ENCODE peak calls at places on chromosomes 6 and 20, in seven cellular contexts. V is A549, M is HFF-Myc, E is ovary, N is AG09309, Y is OCI-LY7, K is dorsolateral prefrontal cortex. X is an unnamed sample.

GRCh38 chr6:17798477-17798876 is 91.8 kb upstream of the NUP153 start:
- DNase-seq in N (no peak), Y (no peak), E (no peak), V (no peak), K (no peak), M (no peak), X (no peak)

GRCh38 chr20:5675103-5676091 is 74.8 kb upstream of the SHLD1 start:
- DNase-seq in V (no peak), K (no peak), N (no peak), E (no peak), Y (peak), M (no peak), X (no peak)

GRCh38 chr6:31495580-31495979 is 2.4 kb upstream of the MICB start:
- DNase-seq in M (no peak), Y (peak), E (no peak), N (no peak), V (no peak), K (no peak), X (no peak)

GRCh38 chr6:156396791-156397418 is 380.3 kb upstream of the ARID1B start:
- DNase-seq in N (no peak), V (no peak), Y (peak), M (no peak), E (no peak), K (no peak), X (no peak)

GRCh38 chr6:128672023-128672422 is 151.6 kb upstream of the PTPRK start:
- DNase-seq in Y (no peak), N (no peak), V (no peak), E (no peak), M (no peak), K (no peak), X (no peak)

GRCh38 chr6:15715060-15715459 is 52.2 kb upstream of the DTNBP1 start:
- DNase-seq in K (no peak), E (no peak), N (no peak), Y (no peak), V (no peak), M (no peak), X (peak)

GRCh38 chr6:158068893-158069799 is 87.5 kb downstream of the SYNJ2 start:
- DNase-seq in K (no peak), Y (no peak), V (peak), N (no peak), M (no peak), E (no peak), X (peak)

GRCh38 chr6:27757307-27757706 is 154.9 kb downstream of the OR2B2 start:
- DNase-seq in K (no peak), M (no peak), Y (no peak), V (no peak), E (peak), N (no peak), X (no peak)

GRCh38 chr6:35678021-35678654 is 10.6 kb downstream of the FKBP5 start:
- DNase-seq in E (no peak), N (no peak), Y (no peak), V (no peak), M (no peak), K (no peak), X (no peak)

GRCh38 chr6:32967151-32968091 is 973 bp upstream of the BRD2 start:
- DNase-seq in K (no peak), M (no peak), V (no peak), Y (peak), E (no peak), N (no peak), X (no peak)

GRCh38 chr6:11094411-11094851 is 797 bp downstream of the SMIM13 start:
- DNase-seq in V (peak), E (no peak), M (no peak), K (peak), N (no peak), Y (peak), X (no peak)

GRCh38 chr6:157064502-157064901 is 258.8 kb downstream of the TMEM242 start:
- DNase-seq in Y (no peak), V (no peak), K (no peak), M (no peak), N (no peak), E (no peak), X (no peak)

GRCh38 chr6:158233214-158233795 is 65.2 kb downstream of the GTF2H5 start:
- DNase-seq in V (no peak), N (no peak), K (no peak), Y (peak), M (no peak), E (no peak), X (no peak)

GRCh38 chr6:138847884-138848283 is 52.0 kb downstream of the ECT2L start:
- DNase-seq in Y (no peak), V (no peak), E (no peak), N (no peak), M (no peak), K (no peak), X (no peak)

GRCh38 chr20:34525709-34526416 is 9.6 kb downstream of the DYNLRB1 start:
- DNase-seq in M (peak), K (peak), E (peak), Y (no peak), V (peak), N (peak), X (peak)

GRCh38 chr20:34526466-34526865 is 10.2 kb downstream of the DYNLRB1 start:
- DNase-seq in V (no peak), K (no peak), E (no peak), Y (no peak), M (no peak), N (no peak), X (no peak)

GRCh38 chr20:34525342-34525708 is 9.1 kb downstream of the DYNLRB1 start:
- DNase-seq in M (no peak), V (no peak), K (no peak), E (no peak), N (no peak), Y (no peak), X (no peak)

GRCh38 chr20:34524426-34524825 is 8.2 kb downstream of the DYNLRB1 start:
- DNase-seq in M (no peak), V (no peak), N (no peak), K (no peak), E (no peak), Y (no peak), X (no peak)

DNA sequence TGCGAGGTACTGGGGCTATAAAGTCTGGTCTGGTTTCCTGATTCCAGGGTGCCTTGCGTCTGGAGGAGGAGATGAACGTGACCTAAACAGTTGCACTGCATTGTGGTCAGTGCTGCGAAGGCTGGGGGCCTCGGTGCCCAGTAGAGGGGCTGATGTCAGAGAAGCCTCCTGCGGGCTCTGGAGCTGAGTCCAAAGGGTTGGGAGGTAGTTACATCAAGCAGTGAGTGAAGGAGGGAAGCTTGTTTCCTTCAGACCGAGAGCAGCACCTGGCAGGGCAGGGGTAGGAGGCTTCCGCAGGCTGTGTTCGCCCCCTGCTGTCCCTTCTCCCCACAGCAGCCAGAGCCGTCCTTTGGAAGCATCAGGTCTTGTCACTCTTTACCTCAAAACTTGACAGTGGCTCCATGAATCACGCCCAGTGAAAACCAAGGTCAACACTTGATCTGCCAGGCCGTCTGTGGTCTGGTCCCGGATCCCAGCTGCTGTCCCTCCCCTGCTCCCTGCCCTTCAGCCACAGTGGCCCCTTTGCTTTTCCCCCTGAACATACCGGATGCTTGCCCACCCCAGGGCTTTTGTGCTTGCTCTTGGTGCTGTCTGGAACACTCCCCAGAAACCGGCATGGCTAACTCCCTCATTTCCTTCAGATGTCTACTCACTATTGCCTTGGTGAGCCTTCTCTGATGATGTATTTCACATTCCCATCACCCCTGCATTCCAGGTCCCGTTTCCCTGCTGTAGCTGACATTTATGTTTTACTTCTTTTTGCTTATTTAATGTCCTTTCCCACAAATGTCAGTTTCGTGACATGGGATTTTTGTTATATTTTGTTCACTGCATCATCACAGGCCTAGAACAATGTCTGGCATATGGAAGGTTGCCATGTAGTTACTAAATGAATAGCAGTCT is 7.0 kb downstream of the DYNLRB1 start:
- DNase-seq in K (peak), M (no peak), E (peak), N (peak), Y (peak), V (peak), X (no peak)
- H3K4me3 ChIP-seq in K (no peak), M (no peak), E (no peak), N (no peak), Y (no peak), V (no peak), X (no peak)

DNA sequence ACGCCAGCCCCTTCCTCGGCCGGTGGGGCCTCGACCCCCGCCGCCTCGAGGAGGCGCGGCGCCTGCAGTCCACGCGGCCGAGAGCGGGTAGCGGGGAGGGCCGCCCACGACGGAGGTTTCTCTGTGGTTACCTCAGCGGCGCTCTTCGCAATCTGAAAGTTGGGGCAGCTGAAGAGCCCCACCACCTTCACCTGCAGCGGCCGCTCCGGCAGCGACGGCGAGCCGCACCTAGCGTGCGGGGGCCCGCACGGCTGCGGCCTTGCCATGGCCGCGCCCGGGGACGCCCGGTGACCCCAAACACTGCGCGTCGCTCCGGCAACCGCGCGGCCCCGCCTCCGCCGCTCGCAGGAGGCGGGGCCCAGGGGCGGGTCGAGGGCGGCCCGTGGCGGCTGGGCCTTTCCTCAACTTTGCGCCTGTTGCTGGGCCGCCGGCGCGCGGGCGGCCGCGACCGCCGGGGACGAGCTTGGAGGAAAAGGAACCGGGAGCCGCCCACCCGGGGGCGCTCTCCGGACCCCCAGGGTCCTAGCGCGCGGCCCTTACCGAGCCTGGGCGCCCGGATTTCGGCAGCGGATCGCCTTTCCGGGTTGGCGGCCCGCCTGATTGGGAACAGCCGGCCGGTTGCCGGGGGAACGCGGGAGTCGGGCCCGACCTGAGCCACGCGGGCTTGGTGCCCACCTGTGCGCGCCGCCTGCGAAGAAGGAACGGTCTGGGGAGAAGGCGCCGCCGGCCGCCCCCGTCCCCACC is at the start of the genes PPIL6 and SMPD2:
- DNase-seq in N (peak), E (peak), K (peak), V (peak), M (peak), Y (peak), X (no peak)
- TF ChIP-seq CTCF in N (peak), E (peak), K (peak), V (peak), M (peak), Y (peak), X (no peak)

DNA sequence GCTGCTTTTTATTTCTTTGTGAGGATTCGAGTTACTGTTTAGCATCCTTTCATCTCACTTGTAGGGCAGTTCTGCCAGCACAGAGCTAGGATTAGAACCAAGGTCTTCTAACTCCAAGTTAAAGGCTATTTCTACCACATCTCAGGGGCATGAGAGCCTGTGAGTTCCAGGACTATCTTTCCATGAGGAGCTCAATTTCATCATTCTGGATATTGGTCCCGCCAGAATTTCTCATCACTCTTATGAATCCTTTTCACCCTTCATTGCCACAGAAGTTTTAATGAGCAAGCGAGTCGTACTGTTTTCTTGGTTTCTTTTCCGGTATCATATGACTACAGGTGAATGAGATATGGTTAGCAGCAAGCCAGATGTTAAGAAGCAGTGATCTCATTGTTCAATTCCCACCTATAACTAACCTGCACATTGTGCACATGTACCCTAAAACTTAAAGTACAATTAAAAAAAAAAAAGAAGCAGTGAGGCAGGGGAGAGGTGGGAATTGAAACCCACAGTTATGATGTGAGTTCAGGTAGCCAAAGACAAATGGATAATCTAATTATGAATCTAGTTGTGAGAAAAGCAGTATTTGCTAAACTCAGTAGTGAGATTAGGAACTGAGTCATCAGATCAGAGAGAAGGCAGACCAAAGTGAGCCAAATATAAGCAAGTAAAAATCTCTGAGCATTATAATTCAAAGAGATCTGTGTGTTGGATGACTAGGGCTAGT is 78.0 kb upstream of the ELOVL5 start:
- DNase-seq in V (no peak), Y (no peak), M (no peak), E (no peak), N (no peak), K (no peak), X (no peak)
- H3K4me3 ChIP-seq in V (no peak), Y (no peak), M (no peak), E (no peak), N (no peak), K (no peak), X (no peak)

GRCh38 chr6:100228437-100229424 is 234.7 kb upstream of the MCHR2 start:
- DNase-seq in K (peak), E (peak), Y (peak), V (peak), N (no peak), M (no peak), X (no peak)
- TF ChIP-seq CTCF in K (no peak), E (no peak), Y (peak), V (no peak), N (peak), M (no peak), X (peak)

GRCh38 chr6:155077331-155077730 is 82.2 kb downstream of the TIAM2 start:
- DNase-seq in E (no peak), M (no peak), Y (no peak), V (no peak), K (no peak), N (peak), X (no peak)

GRCh38 chr6:155075938-155076337 is 80.8 kb downstream of the TIAM2 start:
- DNase-seq in K (no peak), N (no peak), V (no peak), E (no peak), Y (peak), M (no peak), X (no peak)

GRCh38 chr6:155078331-155078745 is 83.2 kb downstream of the TIAM2 start:
- DNase-seq in E (peak), Y (no peak), K (no peak), M (no peak), N (no peak), V (no peak), X (no peak)

GRCh38 chr6:155079985-155080452 is 84.9 kb downstream of the TIAM2 start:
- DNase-seq in V (no peak), M (no peak), K (no peak), Y (no peak), N (no peak), E (no peak), X (no peak)

GRCh38 chr6:155077784-155078183 is 82.7 kb downstream of the TIAM2 start:
- DNase-seq in K (no peak), Y (no peak), M (no peak), V (no peak), N (no peak), E (no peak), X (no peak)
- H3K4me3 ChIP-seq in K (no peak), Y (no peak), M (no peak), V (no peak), N (no peak), E (no peak), X (no peak)

GRCh38 chr6:47352169-47352568 is 42.5 kb upstream of the TNFRSF21 start:
- DNase-seq in K (no peak), N (no peak), Y (no peak), E (no peak), M (no peak), V (no peak), X (no peak)
- TF ChIP-seq CTCF in K (no peak), N (peak), Y (peak), E (no peak), M (peak), V (no peak), X (no peak)

GRCh38 chr6:118708736-118709135 is 57.3 kb upstream of the CEP85L start:
- DNase-seq in V (no peak), K (no peak), N (peak), Y (no peak), E (no peak), M (no peak), X (no peak)

GRCh38 chr6:118708055-118708454 is 56.7 kb upstream of the CEP85L start:
- DNase-seq in V (no peak), K (no peak), N (no peak), M (no peak), Y (peak), E (no peak), X (no peak)

GRCh38 chr6:118706702-118707101 is 55.3 kb upstream of the CEP85L start:
- DNase-seq in V (no peak), Y (no peak), N (no peak), E (no peak), K (no peak), M (no peak), X (no peak)

GRCh38 chr6:118704911-118705310 is 53.5 kb upstream of the CEP85L start:
- DNase-seq in E (no peak), K (no peak), M (no peak), V (no peak), N (no peak), Y (no peak), X (no peak)

GRCh38 chr6:118705799-118706481 is 54.5 kb upstream of the CEP85L start:
- DNase-seq in N (peak), M (no peak), E (no peak), K (no peak), Y (no peak), V (no peak), X (no peak)
- H3K4me3 ChIP-seq in N (no peak), M (peak), E (no peak), K (no peak), Y (peak), V (no peak), X (no peak)

GRCh38 chr6:41332842-41333736 is 2.3 kb upstream of the NCR2 start:
- DNase-seq in M (no peak), N (no peak), V (no peak), K (no peak), Y (no peak), E (no peak), X (no peak)

GRCh38 chr6:41335296-41335695 is at the start of gene NCR2:
- DNase-seq in M (no peak), V (no peak), E (no peak), Y (no peak), N (no peak), K (no peak), X (no peak)

GRCh38 chr6:41336824-41337223 is 1.4 kb downstream of the NCR2 start:
- DNase-seq in Y (no peak), V (no peak), M (no peak), N (no peak), K (no peak), E (no peak), X (no peak)

GRCh38 chr6:41335943-41336342 is 535 bp downstream of the NCR2 start:
- DNase-seq in K (no peak), Y (no peak), M (no peak), V (no peak), N (no peak), E (no peak), X (no peak)

GRCh38 chr6:41334482-41335023 is 855 bp upstream of the NCR2 start:
- DNase-seq in M (no peak), V (no peak), E (no peak), K (no peak), Y (peak), N (no peak), X (no peak)
- TF ChIP-seq CTCF in M (no peak), V (no peak), E (no peak), K (no peak), Y (peak), N (peak), X (no peak)